ENCODE peak calls at places on chromosomes 1 and 21, in six cellular contexts. One of them, this sample, is unnamed. For H3K36me3, the result is how much of the 10 kb centered on the place peaks cover.

GRCh38 chr1:40820251-40820797 is 36.7 kb downstream of the KCNQ4 start:
- DNase-seq in MM.1S: no peak
- DNase-seq in lower lobe of right lung: no peak
- DNase-seq in left ventricle myocardium inferior: no peak
- DNase-seq in Peyer's patch: no peak
- DNase-seq in cardiac muscle cell: no peak
- DNase-seq in this sample: no peak

GRCh38 chr1:223177681-223178080 is 34.6 kb upstream of the TLR5 start:
- DNase-seq in MM.1S: no peak
- DNase-seq in lower lobe of right lung: peak
- DNase-seq in left ventricle myocardium inferior: no peak
- DNase-seq in Peyer's patch: no peak
- DNase-seq in cardiac muscle cell: peak
- DNase-seq in this sample: peak

GRCh38 chr1:61606448-61607312 is 118.3 kb downstream of the TM2D1 start:
- DNase-seq in MM.1S: no peak
- DNase-seq in lower lobe of right lung: peak
- DNase-seq in left ventricle myocardium inferior: peak
- DNase-seq in Peyer's patch: no peak
- DNase-seq in cardiac muscle cell: no peak
- DNase-seq in this sample: no peak

GRCh38 chr1:41874350-41874749 is 44.4 kb downstream of the HIVEP3 start:
- DNase-seq in MM.1S: peak
- DNase-seq in lower lobe of right lung: no peak
- DNase-seq in left ventricle myocardium inferior: no peak
- DNase-seq in Peyer's patch: no peak
- DNase-seq in cardiac muscle cell: no peak
- DNase-seq in this sample: no peak

GRCh38 chr1:179677882-179678281 is 65.2 kb upstream of the FAM163A start:
- DNase-seq in MM.1S: no peak
- DNase-seq in lower lobe of right lung: no peak
- DNase-seq in left ventricle myocardium inferior: no peak
- DNase-seq in Peyer's patch: no peak
- DNase-seq in cardiac muscle cell: no peak
- DNase-seq in this sample: no peak

GRCh38 chr1:110787328-110788071 is 85.4 kb upstream of the CD53 start:
- DNase-seq in MM.1S: peak
- DNase-seq in lower lobe of right lung: no peak
- DNase-seq in left ventricle myocardium inferior: no peak
- DNase-seq in Peyer's patch: no peak
- DNase-seq in cardiac muscle cell: no peak
- DNase-seq in this sample: no peak

GRCh38 chr1:96557336-96557735 is 164.2 kb upstream of the PTBP2 start:
- DNase-seq in MM.1S: no peak
- DNase-seq in lower lobe of right lung: no peak
- DNase-seq in left ventricle myocardium inferior: no peak
- DNase-seq in Peyer's patch: no peak
- DNase-seq in cardiac muscle cell: no peak
- DNase-seq in this sample: no peak

GRCh38 chr1:35845766-35846165 is 37.2 kb upstream of the AGO1 start:
- DNase-seq in MM.1S: no peak
- DNase-seq in lower lobe of right lung: no peak
- DNase-seq in left ventricle myocardium inferior: no peak
- DNase-seq in Peyer's patch: no peak
- DNase-seq in cardiac muscle cell: no peak
- DNase-seq in this sample: no peak

GRCh38 chr1:204716687-204717086 is 31.1 kb upstream of the LRRN2 start:
- DNase-seq in MM.1S: no peak
- DNase-seq in lower lobe of right lung: no peak
- DNase-seq in left ventricle myocardium inferior: no peak
- DNase-seq in Peyer's patch: no peak
- DNase-seq in cardiac muscle cell: no peak
- DNase-seq in this sample: no peak

GRCh38 chr1:6459850-6460265 is 6.1 kb downstream of the TNFRSF25 start:
- DNase-seq in MM.1S: no peak
- DNase-seq in lower lobe of right lung: no peak
- DNase-seq in left ventricle myocardium inferior: no peak
- DNase-seq in Peyer's patch: no peak
- DNase-seq in cardiac muscle cell: no peak
- DNase-seq in this sample: no peak

GRCh38 chr1:176801553-176802020 is 338.6 kb downstream of the PAPPA2 start:
- DNase-seq in MM.1S: no peak
- DNase-seq in lower lobe of right lung: no peak
- DNase-seq in left ventricle myocardium inferior: no peak
- DNase-seq in Peyer's patch: no peak
- DNase-seq in cardiac muscle cell: peak
- DNase-seq in this sample: no peak

GRCh38 chr1:160428655-160429054 is 28.3 kb downstream of the VANGL2 start:
- DNase-seq in MM.1S: peak
- DNase-seq in lower lobe of right lung: no peak
- DNase-seq in left ventricle myocardium inferior: no peak
- DNase-seq in Peyer's patch: no peak
- DNase-seq in cardiac muscle cell: peak
- DNase-seq in this sample: peak

GRCh38 chr1:114377356-114377755 is 133.6 kb downstream of the TRIM33 start:
- DNase-seq in MM.1S: no peak
- DNase-seq in lower lobe of right lung: no peak
- DNase-seq in left ventricle myocardium inferior: no peak
- DNase-seq in Peyer's patch: no peak
- DNase-seq in cardiac muscle cell: no peak
- DNase-seq in this sample: no peak

GRCh38 chr1:184804220-184804619 is 49.6 kb upstream of the EDEM3 start:
- DNase-seq in MM.1S: no peak
- DNase-seq in lower lobe of right lung: no peak
- DNase-seq in left ventricle myocardium inferior: no peak
- DNase-seq in Peyer's patch: no peak
- DNase-seq in cardiac muscle cell: no peak
- DNase-seq in this sample: no peak

GRCh38 chr1:154955039-154955717 is 721 bp downstream of the PBXIP1 start:
- DNase-seq in MM.1S: peak
- DNase-seq in lower lobe of right lung: no peak
- DNase-seq in left ventricle myocardium inferior: no peak
- DNase-seq in Peyer's patch: peak
- DNase-seq in cardiac muscle cell: peak
- DNase-seq in this sample: peak

GRCh38 chr1:215744419-215744818 is 177.3 kb downstream of the KCTD3 start:
- DNase-seq in MM.1S: no peak
- DNase-seq in lower lobe of right lung: no peak
- DNase-seq in left ventricle myocardium inferior: no peak
- DNase-seq in Peyer's patch: no peak
- DNase-seq in cardiac muscle cell: no peak
- DNase-seq in this sample: no peak

GRCh38 chr1:230878584-230878975 is 10.3 kb upstream of the C1orf198 start:
- DNase-seq in MM.1S: no peak
- DNase-seq in lower lobe of right lung: no peak
- DNase-seq in left ventricle myocardium inferior: no peak
- DNase-seq in Peyer's patch: no peak
- DNase-seq in cardiac muscle cell: no peak
- DNase-seq in this sample: no peak

GRCh38 chr1:26290416-26291261 is 10.8 kb downstream of the SH3BGRL3 start:
- DNase-seq in MM.1S: no peak
- DNase-seq in lower lobe of right lung: no peak
- DNase-seq in left ventricle myocardium inferior: no peak
- DNase-seq in Peyer's patch: peak
- DNase-seq in cardiac muscle cell: no peak
- DNase-seq in this sample: peak

GRCh38 chr1:163085041-163085903 is 16.1 kb downstream of the RGS4 start:
- DNase-seq in MM.1S: no peak
- DNase-seq in lower lobe of right lung: no peak
- DNase-seq in left ventricle myocardium inferior: no peak
- DNase-seq in Peyer's patch: no peak
- DNase-seq in cardiac muscle cell: no peak
- DNase-seq in this sample: no peak

GRCh38 chr1:247482747-247483146 is 24.8 kb upstream of the OR2B11 start:
- DNase-seq in MM.1S: no peak
- DNase-seq in lower lobe of right lung: no peak
- DNase-seq in left ventricle myocardium inferior: no peak
- DNase-seq in Peyer's patch: no peak
- DNase-seq in cardiac muscle cell: no peak
- DNase-seq in this sample: no peak

GRCh38 chr1:185338719-185339622 is 21.9 kb upstream of the IVNS1ABP start:
- DNase-seq in MM.1S: peak
- DNase-seq in lower lobe of right lung: peak
- DNase-seq in left ventricle myocardium inferior: no peak
- DNase-seq in Peyer's patch: no peak
- DNase-seq in cardiac muscle cell: no peak
- DNase-seq in this sample: no peak

GRCh38 chr1:17335821-17336718 is 28.1 kb downstream of the PADI4 start:
- DNase-seq in MM.1S: peak
- DNase-seq in lower lobe of right lung: peak
- DNase-seq in left ventricle myocardium inferior: peak
- DNase-seq in Peyer's patch: peak
- DNase-seq in cardiac muscle cell: peak
- DNase-seq in this sample: peak

GRCh38 chr1:86965012-86965826 is 50.8 kb downstream of the HS2ST1 start:
- DNase-seq in MM.1S: no peak
- DNase-seq in lower lobe of right lung: no peak
- DNase-seq in left ventricle myocardium inferior: no peak
- DNase-seq in Peyer's patch: no peak
- DNase-seq in cardiac muscle cell: peak
- DNase-seq in this sample: no peak

GRCh38 chr1:11845641-11846335 is 1.8 kb downstream of the NPPA start:
- DNase-seq in MM.1S: peak
- DNase-seq in lower lobe of right lung: no peak
- DNase-seq in left ventricle myocardium inferior: no peak
- DNase-seq in Peyer's patch: no peak
- DNase-seq in cardiac muscle cell: peak
- DNase-seq in this sample: no peak

GRCh38 chr1:42263019-42263418 is 72.0 kb downstream of the FOXJ3 start:
- DNase-seq in MM.1S: no peak
- DNase-seq in lower lobe of right lung: no peak
- DNase-seq in left ventricle myocardium inferior: no peak
- DNase-seq in Peyer's patch: no peak
- DNase-seq in cardiac muscle cell: no peak
- DNase-seq in this sample: no peak

GRCh38 chr21:45498646-45499000 is 43.6 kb downstream of the SLC19A1 start:
- DNase-seq in MM.1S: no peak
- DNase-seq in lower lobe of right lung: peak
- DNase-seq in left ventricle myocardium inferior: no peak
- DNase-seq in Peyer's patch: no peak
- DNase-seq in cardiac muscle cell: no peak
- DNase-seq in this sample: no peak

GRCh38 chr1:155051777-155052398 is 772 bp downstream of the ADAM15 start:
- DNase-seq in MM.1S: peak
- DNase-seq in lower lobe of right lung: peak
- DNase-seq in left ventricle myocardium inferior: peak
- DNase-seq in Peyer's patch: peak
- DNase-seq in cardiac muscle cell: no peak
- DNase-seq in this sample: peak

GRCh38 chr1:96236156-96236739 is 485.3 kb upstream of the PTBP2 start:
- DNase-seq in MM.1S: peak
- DNase-seq in lower lobe of right lung: no peak
- DNase-seq in left ventricle myocardium inferior: no peak
- DNase-seq in Peyer's patch: no peak
- DNase-seq in cardiac muscle cell: peak
- DNase-seq in this sample: no peak

GRCh38 chr1:214838351-214838750 is 235.4 kb downstream of the CENPF start:
- DNase-seq in MM.1S: no peak
- DNase-seq in lower lobe of right lung: no peak
- DNase-seq in left ventricle myocardium inferior: no peak
- DNase-seq in Peyer's patch: no peak
- DNase-seq in cardiac muscle cell: no peak
- DNase-seq in this sample: no peak

GRCh38 chr21:44326272-44326647 is 12.9 kb downstream of the CFAP410 start:
- DNase-seq in MM.1S: no peak
- DNase-seq in lower lobe of right lung: no peak
- DNase-seq in left ventricle myocardium inferior: no peak
- DNase-seq in Peyer's patch: no peak
- DNase-seq in cardiac muscle cell: no peak
- DNase-seq in this sample: no peak
- H3K36me3 ChIP-seq in MM.1S: under half
- H3K36me3 ChIP-seq in lower lobe of right lung: half or more
- H3K36me3 ChIP-seq in left ventricle myocardium inferior: half or more
- H3K36me3 ChIP-seq in Peyer's patch: under half
- H3K36me3 ChIP-seq in cardiac muscle cell: under half
- H3K36me3 ChIP-seq in this sample: half or more

GRCh38 chr1:39194398-39195051 is 10.0 kb upstream of the MACF1 start:
- DNase-seq in MM.1S: no peak
- DNase-seq in lower lobe of right lung: no peak
- DNase-seq in left ventricle myocardium inferior: no peak
- DNase-seq in Peyer's patch: no peak
- DNase-seq in cardiac muscle cell: no peak
- DNase-seq in this sample: no peak

GRCh38 chr1:39187276-39188046 is 17.0 kb upstream of the MACF1 start:
- DNase-seq in MM.1S: no peak
- DNase-seq in lower lobe of right lung: no peak
- DNase-seq in left ventricle myocardium inferior: no peak
- DNase-seq in Peyer's patch: no peak
- DNase-seq in cardiac muscle cell: no peak
- DNase-seq in this sample: no peak

GRCh38 chr1:39189592-39190041 is 14.9 kb upstream of the MACF1 start:
- DNase-seq in MM.1S: no peak
- DNase-seq in lower lobe of right lung: no peak
- DNase-seq in left ventricle myocardium inferior: no peak
- DNase-seq in Peyer's patch: no peak
- DNase-seq in cardiac muscle cell: no peak
- DNase-seq in this sample: no peak

GRCh38 chr1:39195166-39196111 is 9.1 kb upstream of the MACF1 start:
- DNase-seq in MM.1S: no peak
- DNase-seq in lower lobe of right lung: no peak
- DNase-seq in left ventricle myocardium inferior: no peak
- DNase-seq in Peyer's patch: no peak
- DNase-seq in cardiac muscle cell: no peak
- DNase-seq in this sample: no peak

GRCh38 chr1:39190096-39190495 is 14.4 kb upstream of the MACF1 start:
- DNase-seq in MM.1S: no peak
- DNase-seq in lower lobe of right lung: no peak
- DNase-seq in left ventricle myocardium inferior: no peak
- DNase-seq in Peyer's patch: no peak
- DNase-seq in cardiac muscle cell: no peak
- DNase-seq in this sample: no peak
- H3K27ac ChIP-seq in MM.1S: no peak
- H3K27ac ChIP-seq in lower lobe of right lung: no peak
- H3K27ac ChIP-seq in left ventricle myocardium inferior: no peak
- H3K27ac ChIP-seq in Peyer's patch: no peak
- H3K27ac ChIP-seq in cardiac muscle cell: no peak
- H3K27ac ChIP-seq in this sample: peak

GRCh38 chr1:43427524-43427923 is 26.2 kb downstream of the HYI start:
- DNase-seq in MM.1S: no peak
- DNase-seq in lower lobe of right lung: peak
- DNase-seq in left ventricle myocardium inferior: no peak
- DNase-seq in Peyer's patch: peak
- DNase-seq in cardiac muscle cell: no peak
- DNase-seq in this sample: no peak
- H3K36me3 ChIP-seq in MM.1S: under half
- H3K36me3 ChIP-seq in lower lobe of right lung: half or more
- H3K36me3 ChIP-seq in left ventricle myocardium inferior: half or more
- H3K36me3 ChIP-seq in Peyer's patch: under half
- H3K36me3 ChIP-seq in cardiac muscle cell: under half
- H3K36me3 ChIP-seq in this sample: half or more

DNA sequence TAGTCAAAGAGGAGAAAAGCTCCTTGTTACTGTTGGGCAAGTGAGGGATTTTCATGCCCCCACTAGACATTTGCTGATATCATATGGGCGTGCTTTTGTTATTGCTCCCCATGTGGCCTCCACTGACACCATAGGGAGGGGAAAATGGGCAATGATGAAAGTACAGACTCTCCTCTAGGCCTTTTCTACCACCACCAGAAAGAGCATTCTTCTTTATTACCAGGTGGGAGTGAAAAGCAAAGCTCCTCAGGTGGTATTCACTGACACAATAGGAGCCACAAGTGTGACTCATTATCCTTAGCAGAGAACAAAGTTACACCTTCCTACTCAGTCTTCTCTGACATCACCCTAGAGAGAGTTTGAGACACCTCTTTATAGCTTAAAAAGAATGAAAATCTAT is 667.1 kb downstream of the LTN1 start:
- DNase-seq in MM.1S: no peak
- DNase-seq in lower lobe of right lung: no peak
- DNase-seq in left ventricle myocardium inferior: no peak
- DNase-seq in Peyer's patch: no peak
- DNase-seq in cardiac muscle cell: no peak
- DNase-seq in this sample: no peak
- H3K27ac ChIP-seq in MM.1S: no peak
- H3K27ac ChIP-seq in lower lobe of right lung: no peak
- H3K27ac ChIP-seq in left ventricle myocardium inferior: no peak
- H3K27ac ChIP-seq in Peyer's patch: no peak
- H3K27ac ChIP-seq in cardiac muscle cell: no peak
- H3K27ac ChIP-seq in this sample: no peak